ENCODE peak calls at places on chromosomes 4 and X, in six cellular contexts. G, D, Q, E, A and N are unnamed samples.

GRCh38 chr4:74874785-74875367 is 58.0 kb upstream of the PARM1 start:
- DNase-seq in Q (peak), G (no peak), E (no peak), A (peak), D (no peak), N (no peak)

GRCh38 chr4:74293558-74293957 is 14.7 kb upstream of the EPGN start:
- DNase-seq in E (no peak), G (no peak), Q (no peak), A (no peak), D (no peak), N (no peak)

GRCh38 chr4:36823199-36823967 is 421.2 kb upstream of the NWD2 start:
- DNase-seq in G (no peak), A (no peak), E (no peak), Q (no peak), D (no peak), N (no peak)

GRCh38 chr4:61984260-61984909 is 784.3 kb downstream of the ADGRL3 start:
- DNase-seq in G (no peak), D (no peak), E (no peak), A (no peak), Q (no peak), N (no peak)

GRCh38 chr4:185143596-185143969 is 517 bp downstream of the SLC25A4 start:
- DNase-seq in A (peak), Q (peak), D (peak), G (peak), E (peak), N (peak)

GRCh38 chr4:149911371-149911770 is 95.7 kb upstream of the IQCM start:
- DNase-seq in A (no peak), Q (no peak), G (no peak), D (no peak), E (no peak), N (no peak)

GRCh38 chr4:93791570-93792195 is 36.9 kb upstream of the ATOH1 start:
- DNase-seq in E (no peak), A (peak), G (no peak), D (no peak), Q (peak), N (peak)

GRCh38 chr4:170269950-170270349 is 180.2 kb upstream of the AADAT start:
- DNase-seq in A (no peak), E (no peak), Q (no peak), D (no peak), G (no peak), N (no peak)

GRCh38 chrX:19750028-19750786 is 137.2 kb downstream of the SH3KBP1 start:
- DNase-seq in E (no peak), A (no peak), G (no peak), Q (no peak), D (no peak), N (no peak)

GRCh38 chr4:83282049-83282535 is 2.5 kb downstream of the COQ2 start:
- DNase-seq in Q (peak), G (no peak), E (no peak), D (no peak), A (peak), N (peak)

GRCh38 chr4:70425306-70425705 is 27.6 kb downstream of the OPRPN start:
- DNase-seq in D (no peak), G (no peak), E (no peak), Q (no peak), A (no peak), N (no peak)

GRCh38 chr4:40619600-40619999 is 10.1 kb downstream of the RBM47 start:
- DNase-seq in E (no peak), A (no peak), G (no peak), Q (no peak), D (no peak), N (no peak)

GRCh38 chr4:98068495-98068894 is 74.8 kb downstream of the STPG2 start:
- DNase-seq in E (no peak), D (no peak), Q (no peak), G (no peak), A (no peak), N (no peak)

GRCh38 chrX:65537229-65537628 is 2.6 kb upstream of the LAS1L start:
- DNase-seq in A (no peak), Q (peak), G (no peak), E (no peak), D (no peak), N (no peak)

GRCh38 chrX:118255921-118256320 is 90.0 kb upstream of the WDR44 start:
- DNase-seq in Q (no peak), E (no peak), D (no peak), A (no peak), G (no peak), N (no peak)

GRCh38 chr4:99629962-99630554 is 27.6 kb downstream of the C4orf54 start:
- DNase-seq in G (no peak), E (no peak), A (no peak), D (no peak), Q (no peak), N (no peak)

GRCh38 chr4:183205682-183206081 is 106.6 kb downstream of the WWC2 start:
- DNase-seq in E (no peak), D (no peak), G (no peak), A (no peak), Q (no peak), N (no peak)

GRCh38 chrX:145464650-145465049 is 217.3 kb downstream of the SPANXN1 start:
- DNase-seq in E (no peak), G (no peak), A (no peak), Q (no peak), D (no peak), N (no peak)

GRCh38 chr4:176191974-176192373 is 3.4 kb downstream of the SPATA4 start:
- DNase-seq in G (no peak), D (no peak), A (no peak), E (no peak), Q (peak), N (no peak)

GRCh38 chr4:25861422-25861926 is 1.3 kb downstream of the SEL1L3 start:
- DNase-seq in D (no peak), A (no peak), E (no peak), Q (peak), G (no peak), N (no peak)

GRCh38 chrX:16012250-16012649 is 111.1 kb upstream of the GRPR start:
- DNase-seq in Q (no peak), E (no peak), D (no peak), A (no peak), G (no peak), N (no peak)

GRCh38 chrX:28697732-28698131 is 110.5 kb downstream of the IL1RAPL1 start:
- DNase-seq in D (no peak), A (no peak), Q (no peak), G (no peak), E (no peak), N (no peak)

GRCh38 chr4:85127653-85128052 is 161.2 kb upstream of the WDFY3 start:
- DNase-seq in D (no peak), E (no peak), G (peak), A (no peak), Q (no peak), N (no peak)

GRCh38 chrX:120456973-120457372 is 12.1 kb downstream of the LAMP2 start:
- DNase-seq in D (no peak), A (no peak), Q (peak), G (no peak), E (no peak), N (no peak)

GRCh38 chr4:92091335-92091734 is 212.4 kb upstream of the GRID2 start:
- DNase-seq in A (no peak), E (no peak), D (no peak), Q (no peak), G (no peak), N (no peak)
- H3K4me3 ChIP-seq in A (no peak), E (no peak), D (no peak), Q (no peak), G (no peak), N (no peak)

GRCh38 chrX:1601051-1601767 is 9.8 kb downstream of the AKAP17A start:
- DNase-seq in D (no peak), E (no peak), Q (no peak), A (no peak), G (no peak), N (no peak)
- TF ChIP-seq CTCF in D (no peak), E (no peak), Q (no peak), A (no peak), G (no peak), N (no peak)

GRCh38 chr4:123421942-123422781 is 25.6 kb downstream of the SPRY1 start:
- DNase-seq in D (no peak), A (no peak), E (no peak), G (no peak), Q (no peak), N (no peak)
- H3K4me3 ChIP-seq in D (no peak), A (no peak), E (peak), G (peak), Q (no peak), N (peak)

GRCh38 chr4:48944659-48945290 is 38.2 kb upstream of the OCIAD2 start:
- DNase-seq in A (peak), G (no peak), Q (no peak), E (no peak), D (no peak), N (peak)
- TF ChIP-seq CTCF in A (no peak), G (peak), Q (peak), E (peak), D (no peak), N (peak)

GRCh38 chrX:11172413-11172812 is 61.3 kb downstream of the HCCS start:
- DNase-seq in A (no peak), Q (no peak), D (no peak), G (no peak), E (no peak), N (no peak)

GRCh38 chrX:11171956-11172355 is 60.8 kb downstream of the HCCS start:
- DNase-seq in G (no peak), A (no peak), Q (no peak), E (no peak), D (no peak), N (no peak)
- H3K4me3 ChIP-seq in G (no peak), A (no peak), Q (no peak), E (no peak), D (no peak), N (no peak)

DNA sequence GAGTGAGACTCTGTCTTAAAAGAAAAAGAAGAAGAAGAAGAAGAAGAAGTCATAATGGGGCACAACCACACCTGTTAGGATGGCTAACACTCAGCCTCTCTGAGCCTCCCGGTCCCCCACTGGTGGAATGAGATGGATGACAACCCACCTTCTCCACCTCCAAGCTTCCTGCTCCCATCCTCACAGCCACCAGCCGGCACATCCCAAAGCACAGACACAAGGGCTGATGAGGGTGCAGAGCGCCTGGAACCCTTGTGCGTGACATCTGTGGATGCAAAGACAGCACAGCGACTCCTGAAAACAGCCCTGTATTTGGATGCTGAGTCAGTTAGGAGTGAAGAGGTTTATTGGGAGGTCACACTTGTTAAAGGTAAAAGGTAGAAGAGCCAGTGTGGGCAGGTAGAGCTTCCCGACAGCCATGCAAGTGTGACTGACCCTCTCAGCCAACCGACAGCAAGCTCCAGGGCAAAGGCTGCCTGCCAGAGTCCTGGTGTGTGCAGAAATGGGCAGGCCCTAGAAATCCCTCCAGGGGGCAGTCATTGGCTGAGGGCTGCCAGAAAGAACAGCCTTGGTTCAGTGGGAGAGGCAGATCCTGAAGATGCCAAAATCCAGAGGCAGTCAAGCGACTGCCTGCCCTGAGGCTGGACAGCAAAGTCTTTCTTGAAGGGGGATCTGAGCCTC is 26.6 kb upstream of the MAN2B2 start:
- DNase-seq in G (peak), A (no peak), Q (peak), D (no peak), E (peak), N (no peak)
- TF ChIP-seq CTCF in G (peak), A (no peak), Q (peak), D (no peak), E (peak), N (no peak)

DNA sequence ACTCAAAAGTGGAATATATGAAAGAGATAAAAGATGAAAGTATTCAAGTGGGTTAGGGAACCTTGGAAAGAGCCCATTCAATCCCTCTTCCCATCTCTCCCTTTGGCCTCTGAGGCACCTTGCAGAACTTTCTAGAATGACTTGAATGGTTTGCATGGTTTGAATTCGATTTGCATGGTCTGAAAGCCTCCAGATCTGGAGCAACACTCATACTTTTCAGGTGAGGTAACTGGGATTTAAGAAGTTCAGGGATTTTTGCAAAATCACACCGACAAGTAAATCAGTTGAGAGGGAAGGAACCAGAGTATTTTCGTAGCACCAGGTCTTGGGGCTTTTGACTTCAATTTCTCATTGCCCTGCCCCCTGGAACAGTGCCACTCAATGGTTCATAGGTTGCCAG is 476.0 kb upstream of the FTHL17 start:
- DNase-seq in E (no peak), D (no peak), G (no peak), A (no peak), Q (no peak), N (no peak)
- H3K4me3 ChIP-seq in E (no peak), D (no peak), G (no peak), A (no peak), Q (no peak), N (no peak)

DNA sequence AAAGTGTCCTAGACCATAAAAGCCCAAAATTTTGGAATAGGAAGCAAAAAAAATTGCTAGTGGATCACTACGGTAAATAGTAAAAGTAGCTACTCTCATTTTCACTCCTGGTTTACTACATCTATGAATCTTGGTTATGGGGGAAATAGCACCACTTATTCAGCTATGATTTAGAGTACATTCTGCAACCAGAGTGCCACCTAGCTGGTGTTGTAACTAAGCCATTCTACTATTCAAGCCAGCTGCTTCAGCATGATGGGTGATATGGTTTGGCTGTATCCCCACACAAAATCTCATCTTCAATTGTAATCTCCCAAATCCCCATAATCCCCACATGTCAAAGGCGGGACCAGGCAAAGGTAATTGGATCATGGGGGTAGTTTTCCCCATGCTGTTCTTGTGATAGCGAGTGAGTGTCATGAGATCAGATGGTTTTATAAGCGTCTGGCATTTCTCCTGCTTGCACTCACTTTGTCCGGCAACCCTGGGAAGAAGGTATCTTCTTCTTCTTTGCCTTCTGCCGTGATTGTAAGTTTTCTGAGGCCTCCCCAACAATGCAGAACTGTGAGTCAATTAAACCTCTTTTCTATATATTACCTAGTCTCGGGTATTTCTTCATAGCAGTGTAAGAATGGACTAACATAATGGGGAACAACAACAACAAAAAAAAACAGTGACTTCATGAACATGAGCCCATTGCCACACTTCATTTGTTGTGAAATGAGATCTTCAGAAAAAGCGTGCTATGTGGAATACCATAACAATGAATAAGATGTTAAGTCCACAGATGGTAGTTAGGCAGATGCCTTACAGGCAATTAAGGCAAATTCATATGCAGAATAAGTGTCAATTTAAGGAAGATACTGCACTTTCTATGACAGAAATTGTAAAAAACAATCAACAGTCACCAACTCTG is 280.1 kb downstream of the PABPC4L start:
- DNase-seq in E (no peak), Q (peak), A (no peak), G (no peak), D (no peak), N (no peak)
- TF ChIP-seq CTCF in E (no peak), Q (peak), A (no peak), G (no peak), D (no peak), N (no peak)

DNA sequence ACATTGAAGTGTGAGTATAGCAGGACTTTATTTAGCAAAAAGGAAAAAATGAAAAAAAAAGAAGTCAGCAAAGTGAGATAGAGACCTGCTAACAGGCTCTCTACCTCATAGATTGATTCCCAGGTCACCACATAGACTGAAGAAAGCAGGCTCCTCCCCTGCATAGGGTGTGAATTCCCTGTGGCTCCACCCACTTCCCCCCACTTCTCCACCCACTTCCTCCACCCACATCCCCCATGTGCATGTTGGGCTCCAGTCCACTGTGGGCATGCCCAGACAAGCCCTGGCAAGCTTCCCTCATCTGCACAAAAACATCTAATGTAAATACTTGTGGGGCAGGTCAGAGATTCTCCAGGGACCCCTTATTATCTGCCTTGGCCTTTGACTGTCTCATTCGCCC is 97.8 kb downstream of the TMEM47 start:
- DNase-seq in E (no peak), A (no peak), D (no peak), Q (peak), G (no peak), N (no peak)
- H3K4me3 ChIP-seq in E (no peak), A (no peak), D (no peak), Q (no peak), G (no peak), N (no peak)

GRCh38 chr4:6608758-6609414 is 31.6 kb upstream of the MRFAP1 start:
- DNase-seq in G (no peak), D (no peak), E (peak), A (no peak), Q (no peak), N (no peak)
- TF ChIP-seq CTCF in G (peak), D (no peak), E (peak), A (no peak), Q (no peak), N (no peak)